ENCODE peak calls at places on chromosomes 2 and 18, in four cellular contexts. C, I, U and T are unnamed samples.

GRCh38 chr2:144648837-144649485 is 129.0 kb upstream of the ZEB2 start:
- DNase-seq in U (no peak), C (no peak), I (no peak), T (no peak)

GRCh38 chr2:231423176-231423575 is 27.7 kb downstream of the B3GNT7 start:
- DNase-seq in C (no peak), U (no peak), I (no peak), T (no peak)

GRCh38 chr18:56702946-56703345 is 51.8 kb downstream of the WDR7 start:
- DNase-seq in I (no peak), C (peak), U (no peak), T (no peak)

GRCh38 chr18:3216987-3217386 is 2.8 kb downstream of the MYOM1 start:
- DNase-seq in U (no peak), C (no peak), I (no peak), T (no peak)

GRCh38 chr18:72995558-72995957 is 127.8 kb upstream of the NETO1 start:
- DNase-seq in C (no peak), I (no peak), U (no peak), T (no peak)

GRCh38 chr2:63052411-63053234 is 2.0 kb downstream of the OTX1 start:
- DNase-seq in C (no peak), U (no peak), I (no peak), T (peak)

GRCh38 chr18:55001625-55002024 is 42.4 kb upstream of the CCDC68 start:
- DNase-seq in I (no peak), U (no peak), C (no peak), T (peak)

GRCh38 chr2:197264332-197264731 is 46.2 kb downstream of the ANKRD44 start:
- DNase-seq in I (no peak), C (no peak), U (no peak), T (no peak)

GRCh38 chr2:37287966-37288365 is 36.7 kb downstream of the PRKD3 start:
- DNase-seq in C (no peak), U (no peak), I (no peak), T (no peak)

GRCh38 chr2:137969418-137969765 is 5.1 kb downstream of the HNMT start:
- DNase-seq in C (peak), U (no peak), I (no peak), T (no peak)

GRCh38 chr2:58701688-58702301 is 460.7 kb upstream of the FANCL start:
- DNase-seq in U (no peak), I (no peak), C (no peak), T (no peak)

GRCh38 chr18:48997985-48998831 is 47.4 kb upstream of the SMAD7 start:
- DNase-seq in C (peak), U (peak), I (peak), T (peak)

GRCh38 chr2:68889021-68889420 is 17.8 kb upstream of the BMP10 start:
- DNase-seq in U (no peak), C (no peak), I (no peak), T (no peak)

GRCh38 chr18:7914834-7915670 is 347.9 kb downstream of the PTPRM start:
- DNase-seq in U (no peak), C (no peak), I (no peak), T (no peak)

GRCh38 chr2:234494361-234495075 is 2.4 kb downstream of the ARL4C start:
- DNase-seq in C (peak), I (no peak), U (no peak), T (no peak)

GRCh38 chr2:135945521-135945920 is 39.9 kb downstream of the DARS1 start:
- DNase-seq in U (no peak), I (no peak), C (no peak), T (no peak)

GRCh38 chr2:239139566-239139965 is 261.3 kb downstream of the HDAC4 start:
- DNase-seq in C (no peak), I (no peak), U (no peak), T (no peak)

GRCh38 chr2:201016859-201017258 is 53.4 kb upstream of the ORC2 start:
- DNase-seq in I (no peak), C (no peak), U (no peak), T (no peak)

GRCh38 chr2:72755647-72756423 is 70.0 kb downstream of the EXOC6B start:
- DNase-seq in I (no peak), U (no peak), C (peak), T (no peak)

GRCh38 chr2:204277226-204277625 is 268.0 kb upstream of the PARD3B start:
- DNase-seq in U (no peak), I (no peak), C (peak), T (no peak)

GRCh38 chr2:232523682-232524597 is 2.0 kb upstream of the CHRND start:
- DNase-seq in I (no peak), U (no peak), C (peak), T (no peak)

GRCh38 chr18:48292229-48292628 is 117.0 kb downstream of the ZBTB7C start:
- DNase-seq in I (no peak), U (no peak), C (no peak), T (no peak)

GRCh38 chr2:239519081-239519920 is 118.5 kb upstream of the HDAC4 start:
- DNase-seq in I (no peak), C (no peak), U (no peak), T (no peak)

GRCh38 chr2:26562811-26563645 is 78.1 kb downstream of the CIB4 start:
- DNase-seq in C (peak), U (peak), I (no peak), T (no peak)

GRCh38 chr2:96493072-96493471 is 12.1 kb downstream of the NEURL3 start:
- DNase-seq in U (no peak), I (no peak), C (no peak), T (no peak)

GRCh38 chr2:176744156-176744555 is 468.4 kb upstream of the HNRNPA3 start:
- DNase-seq in C (no peak), I (no peak), U (no peak), T (no peak)

GRCh38 chr18:8084160-8084559 is 517.0 kb downstream of the PTPRM start:
- DNase-seq in C (peak), U (no peak), I (no peak), T (peak)

GRCh38 chr2:220703279-220703678 is 868.8 kb downstream of the EPHA4 start:
- DNase-seq in C (no peak), U (no peak), I (no peak), T (no peak)

GRCh38 chr2:203805485-203805838 is 62.1 kb upstream of the CTLA4 start:
- DNase-seq in I (no peak), U (no peak), C (no peak), T (no peak)

GRCh38 chr2:33785201-33786106 is 186.4 kb upstream of the FAM98A start:
- DNase-seq in U (no peak), I (no peak), C (no peak), T (no peak)

GRCh38 chr2:41194235-41194634 is 742.3 kb upstream of the SLC8A1 start:
- DNase-seq in I (peak), C (peak), U (no peak), T (no peak)

GRCh38 chr18:79518683-79519128 is 123.0 kb downstream of the NFATC1 start:
- DNase-seq in C (no peak), U (no peak), I (no peak), T (no peak)

GRCh38 chr18:77206676-77207370 is 42.8 kb upstream of the GALR1 start:
- DNase-seq in C (peak), I (peak), U (peak), T (no peak)

GRCh38 chr2:96156926-96157648 is 11.8 kb upstream of the DUSP2 start:
- DNase-seq in C (no peak), U (no peak), I (no peak), T (no peak)

GRCh38 chr2:68714866-68715265 is 19.7 kb upstream of the ARHGAP25 start:
- DNase-seq in U (peak), I (peak), C (peak), T (no peak)

DNA sequence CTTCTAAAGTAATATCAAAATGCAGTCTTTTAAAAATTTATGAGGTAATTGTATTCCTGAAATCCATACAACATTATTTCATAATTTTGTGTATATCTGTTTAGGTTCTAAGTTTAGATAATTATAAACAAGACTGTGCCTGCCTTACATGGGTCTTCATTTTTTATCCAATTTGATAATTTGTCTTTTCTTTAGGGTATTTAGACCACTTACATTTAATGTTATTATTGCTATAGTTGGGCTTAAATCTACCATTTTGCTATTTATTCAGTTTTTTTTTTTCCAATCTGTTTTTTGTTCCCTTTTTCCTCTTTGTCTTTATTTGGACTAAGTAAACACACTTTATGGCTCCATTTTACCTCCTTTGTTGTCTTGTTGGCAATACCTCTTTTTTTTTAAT is 312.5 kb upstream of the MEX3C start:
- DNase-seq in I (no peak), C (no peak), U (no peak), T (no peak)
- TF ChIP-seq CTCF in I (no peak), C (no peak), U (no peak), T (no peak)

GRCh38 chr2:73990531-73990930 is 5.8 kb downstream of the TET3 start:
- DNase-seq in I (no peak), C (no peak), U (no peak), T (no peak)

GRCh38 chr2:73987948-73988700 is 3.4 kb downstream of the TET3 start:
- DNase-seq in C (no peak), I (no peak), U (no peak), T (no peak)

GRCh38 chr2:73992036-73992435 is 7.3 kb downstream of the TET3 start:
- DNase-seq in I (no peak), U (no peak), C (no peak), T (no peak)

GRCh38 chr2:73987109-73987947 is 2.6 kb downstream of the TET3 start:
- DNase-seq in U (no peak), C (no peak), I (no peak), T (no peak)

DNA sequence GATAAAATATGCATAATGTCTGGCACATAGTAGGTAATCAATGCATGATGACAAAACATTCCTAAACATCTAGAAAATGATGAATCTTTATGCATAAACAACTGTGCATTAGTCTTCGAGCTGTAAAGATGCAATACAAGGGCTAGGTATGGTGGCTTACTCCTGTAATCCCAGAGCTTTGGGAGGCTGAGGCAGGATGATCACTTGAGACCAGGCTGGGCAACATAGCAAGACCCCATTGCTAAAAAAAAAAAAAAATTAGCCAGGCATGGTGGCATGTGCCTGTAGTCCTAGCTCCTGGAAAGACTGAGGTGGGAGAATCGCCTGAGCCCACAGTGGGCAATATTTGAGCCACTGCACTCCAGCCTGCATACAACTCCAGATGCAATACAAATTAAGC is 5.3 kb downstream of the TET3 start:
- DNase-seq in I (no peak), U (no peak), C (no peak), T (no peak)
- H3K4me3 ChIP-seq in I (no peak), U (no peak), C (no peak), T (no peak)

GRCh38 chr2:6865346-6866238 is at the start of gene CMPK2:
- DNase-seq in I (no peak), U (no peak), C (peak), T (peak)
- TF ChIP-seq CTCF in I (peak), U (no peak), C (no peak), T (no peak)

GRCh38 chr2:11743846-11744553 is 2.4 kb upstream of the LPIN1 start:
- DNase-seq in C (peak), U (peak), I (peak), T (peak)

GRCh38 chr2:11746376-11746806 is at the start of gene LPIN1:
- DNase-seq in I (peak), C (peak), U (peak), T (peak)

GRCh38 chr2:11745613-11746375 is 638 bp upstream of the LPIN1 start:
- DNase-seq in C (no peak), U (no peak), I (no peak), T (no peak)

GRCh38 chr2:11743531-11743815 is 3.0 kb upstream of the LPIN1 start:
- DNase-seq in C (no peak), U (no peak), I (no peak), T (no peak)

GRCh38 chr2:11744631-11745394 is 1.6 kb upstream of the LPIN1 start:
- DNase-seq in U (no peak), I (no peak), C (peak), T (no peak)
- H3K4me3 ChIP-seq in U (no peak), I (no peak), C (no peak), T (no peak)

DNA sequence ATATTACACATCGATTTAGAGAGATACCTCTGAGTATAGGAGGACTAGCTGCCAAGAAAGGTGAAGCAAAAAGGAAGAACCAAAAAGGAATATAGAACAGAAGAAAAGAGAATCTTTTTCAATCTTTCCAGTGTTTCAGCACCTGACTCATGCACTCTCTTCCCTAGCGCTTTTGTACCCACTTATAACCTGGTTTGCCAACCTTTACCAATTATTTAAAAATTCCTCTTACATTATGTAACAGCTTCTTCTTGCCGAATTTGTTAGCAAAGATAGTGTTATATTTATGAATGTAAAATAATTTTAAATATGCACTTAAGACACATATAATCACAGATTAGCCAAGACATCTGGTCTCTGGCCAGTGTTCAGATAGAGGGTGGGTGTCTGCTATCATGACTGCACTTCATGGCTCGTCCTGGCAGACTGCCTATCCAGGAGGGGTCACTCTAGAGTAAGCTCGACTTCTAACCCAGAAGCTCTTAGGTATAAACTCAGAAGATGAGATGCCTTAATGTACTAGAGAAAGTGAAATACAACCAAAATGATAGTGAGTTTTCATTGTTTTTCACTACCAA is 122.9 kb downstream of the ATAD2B start:
- DNase-seq in I (no peak), U (no peak), C (peak), T (no peak)
- TF ChIP-seq CTCF in I (peak), U (no peak), C (peak), T (no peak)